ENCODE peak calls at places on chromosomes 7 and 10, in ten cellular contexts. F is C1 segment of cervical spinal cord; O is GM18507; K is NCI-H460; C is H7; Q is activated naive CD4-positive, alpha-beta T cell; A is AG08396; B is endothelial cell; U is activated CD4-positive, alpha-beta T cell treated with anti-CD3 and anti-CD28 coated beads for 36 hours; Z is NCI-H1105 treated with DMSO at 0.1 percent for 48 hours. V is an unnamed sample.
A peak's percentile ranks its signal among the peaks of the same experiment; 100 is the strongest.

GRCh38 chr10:98467506-98468318 is 21.0 kb upstream of the HPS1 start:
- DNase-seq in F (peak; percentile 61), O (peak; percentile 70), K (peak; percentile 88), C (peak; percentile 89), Q (peak; percentile 33), A (peak; percentile 93), B (peak; percentile 43), U (peak; percentile 76), Z (peak; percentile 61), V (peak; percentile 43)

GRCh38 chr10:94358480-94358879 is 4.3 kb downstream of the NOC3L start:
- DNase-seq in F (no peak), O (no peak), K (no peak), C (no peak), Q (no peak), A (peak; percentile 84), B (no peak), U (no peak), Z (no peak), V (no peak)

GRCh38 chr7:2724453-2725177 is 36.6 kb downstream of the AMZ1 start:
- DNase-seq in F (no peak), O (no peak), K (no peak), C (peak; percentile 47), Q (no peak), A (no peak), B (no peak), U (no peak), Z (no peak), V (no peak)

GRCh38 chr10:6279540-6280267 is 77.0 kb downstream of the PFKFB3 start:
- DNase-seq in F (peak; percentile 16), O (no peak), K (peak; percentile 14), C (peak; percentile 52), Q (no peak), A (peak; percentile 41), B (no peak), U (no peak), Z (no peak), V (peak; percentile 30)

GRCh38 chr10:306654-307185 is 171.5 kb downstream of the ZMYND11 start:
- DNase-seq in F (no peak), O (no peak), K (no peak), C (peak; percentile 81), Q (no peak), A (no peak), B (no peak), U (no peak), Z (no peak), V (no peak)

GRCh38 chr7:33900501-33900900 is 4.8 kb upstream of the BMPER start:
- DNase-seq in F (no peak), O (no peak), K (no peak), C (no peak), Q (no peak), A (no peak), B (no peak), U (no peak), Z (no peak), V (no peak)

GRCh38 chr10:18565006-18565405 is 86.4 kb downstream of the NSUN6 start:
- DNase-seq in F (no peak), O (no peak), K (no peak), C (no peak), Q (no peak), A (no peak), B (no peak), U (no peak), Z (no peak), V (no peak)

GRCh38 chr10:102314801-102315200 is 69.5 kb downstream of the GBF1 start:
- DNase-seq in F (no peak), O (no peak), K (no peak), C (no peak), Q (no peak), A (no peak), B (no peak), U (no peak), Z (no peak), V (no peak)

GRCh38 chr10:184911-185310 is 49.7 kb downstream of the ZMYND11 start:
- DNase-seq in F (no peak), O (no peak), K (no peak), C (no peak), Q (no peak), A (no peak), B (no peak), U (no peak), Z (no peak), V (no peak)

GRCh38 chr10:30671011-30671616 is 41.6 kb upstream of the LYZL2 start:
- DNase-seq in F (no peak), O (peak; percentile 20), K (peak; percentile 72), C (peak; percentile 68), Q (no peak), A (peak; percentile 51), B (peak; percentile 55), U (peak; percentile 47), Z (peak; percentile 30), V (peak; percentile 38)

GRCh38 chr7:77441046-77441445 is 24.9 kb upstream of the GSAP start:
- DNase-seq in F (no peak), O (no peak), K (no peak), C (no peak), Q (no peak), A (no peak), B (no peak), U (no peak), Z (no peak), V (no peak)

GRCh38 chr10:97640868-97641811 is 669 bp downstream of the PI4K2A start:
- DNase-seq in F (peak; percentile 18), O (no peak), K (no peak), C (peak; percentile 83), Q (no peak), A (peak; percentile 73), B (peak; percentile 50), U (peak; percentile 49), Z (no peak), V (no peak)

GRCh38 chr10:48981310-48981907 is 41.8 kb upstream of the LRRC18 start:
- DNase-seq in F (peak; percentile 14), O (peak; percentile 29), K (peak; percentile 26), C (peak; percentile 91), Q (peak; percentile 4), A (peak; percentile 74), B (peak; percentile 82), U (peak; percentile 69), Z (peak; percentile 13), V (no peak)

GRCh38 chr10:3258291-3258848 is 85.8 kb upstream of the PITRM1 start:
- DNase-seq in F (no peak), O (no peak), K (no peak), C (no peak), Q (no peak), A (no peak), B (peak; percentile 21), U (no peak), Z (no peak), V (no peak)

GRCh38 chr10:80204193-80204714 is 1.1 kb downstream of the ANXA11 start:
- DNase-seq in F (no peak), O (no peak), K (no peak), C (peak; percentile 72), Q (no peak), A (peak; percentile 43), B (no peak), U (peak; percentile 61), Z (no peak), V (no peak)

GRCh38 chr10:70774810-70775678 is 10.1 kb downstream of the TBATA start:
- DNase-seq in F (no peak), O (no peak), K (no peak), C (peak; percentile 36), Q (no peak), A (no peak), B (no peak), U (no peak), Z (no peak), V (no peak)

GRCh38 chr10:60733189-60733815 is 45.0 kb upstream of the CDK1 start:
- DNase-seq in F (no peak), O (no peak), K (peak; percentile 16), C (peak; percentile 89), Q (peak; percentile 54), A (peak; percentile 29), B (peak; percentile 64), U (peak; percentile 69), Z (peak; percentile 50), V (no peak)

GRCh38 chr10:71185209-71185608 is 27.2 kb upstream of the UNC5B start:
- DNase-seq in F (no peak), O (no peak), K (no peak), C (no peak), Q (no peak), A (no peak), B (no peak), U (no peak), Z (no peak), V (no peak)

GRCh38 chr7:2567663-2568238 is 9.0 kb downstream of the IQCE start:
- DNase-seq in F (peak; percentile 22), O (no peak), K (no peak), C (peak; percentile 87), Q (no peak), A (peak; percentile 58), B (peak; percentile 51), U (peak; percentile 12), Z (no peak), V (no peak)

GRCh38 chr10:21061184-21061583 is 164.1 kb upstream of the NEBL start:
- DNase-seq in F (no peak), O (no peak), K (no peak), C (no peak), Q (no peak), A (no peak), B (no peak), U (no peak), Z (no peak), V (no peak)

GRCh38 chr7:80139179-80139578 is 4.5 kb downstream of the GNAI1 start:
- DNase-seq in F (no peak), O (no peak), K (no peak), C (no peak), Q (no peak), A (no peak), B (no peak), U (no peak), Z (no peak), V (no peak)

GRCh38 chr7:151361193-151361959 is 19.8 kb downstream of the NUB1 start:
- DNase-seq in F (no peak), O (no peak), K (no peak), C (no peak), Q (no peak), A (no peak), B (no peak), U (no peak), Z (no peak), V (no peak)

GRCh38 chr10:105742184-105742583 is 1101.1 kb downstream of the SORCS3 start:
- DNase-seq in F (no peak), O (no peak), K (no peak), C (no peak), Q (no peak), A (no peak), B (no peak), U (no peak), Z (no peak), V (no peak)

GRCh38 chr7:11127988-11128387 is 154.3 kb downstream of the PHF14 start:
- DNase-seq in F (no peak), O (no peak), K (no peak), C (no peak), Q (no peak), A (no peak), B (no peak), U (no peak), Z (no peak), V (no peak)

GRCh38 chr7:135575296-135575695 is 17.6 kb downstream of the NUP205 start:
- DNase-seq in F (no peak), O (no peak), K (no peak), C (no peak), Q (no peak), A (no peak), B (no peak), U (peak; percentile 10), Z (no peak), V (no peak)

GRCh38 chr7:140003913-140004382 is 58.8 kb downstream of the PARP12 start:
- DNase-seq in F (no peak), O (peak; percentile 53), K (peak; percentile 66), C (peak; percentile 83), Q (no peak), A (peak; percentile 80), B (peak; percentile 72), U (peak; percentile 53), Z (peak; percentile 10), V (peak; percentile 14)

GRCh38 chr10:103709341-103709920 is 145.9 kb downstream of the SH3PXD2A start:
- DNase-seq in F (peak; percentile 42), O (no peak), K (no peak), C (peak; percentile 49), Q (no peak), A (peak; percentile 76), B (no peak), U (peak; percentile 34), Z (no peak), V (no peak)

GRCh38 chr10:66931340-66931948 is 5.6 kb downstream of the LRRTM3 start:
- DNase-seq in F (no peak), O (no peak), K (peak; percentile 66), C (peak; percentile 16), Q (no peak), A (peak; percentile 7), B (peak; percentile 26), U (peak; percentile 3), Z (peak; percentile 14), V (peak; percentile 63)

V was measured in NCI-H2227 treated with DMSO at 0.1 percent for 48 hours.